ENCODE peak calls at places on chromosomes 7 and 10, in five cellular contexts. One of them, this sample, is unnamed.

GRCh38 chr10:52318822-52319464 is 4.9 kb downstream of the DKK1 start:
- DNase-seq in nucleus accumbens: no peak
- DNase-seq in uterus: no peak
- DNase-seq in colonic mucosa: no peak
- DNase-seq in CD8-positive, alpha-beta T cell: no peak
- DNase-seq in this sample: no peak

GRCh38 chr7:157764193-157764592 is 427.4 kb downstream of the DNAJB6 start:
- DNase-seq in colonic mucosa: no peak
- DNase-seq in uterus: no peak
- DNase-seq in CD8-positive, alpha-beta T cell: no peak
- DNase-seq in nucleus accumbens: no peak
- DNase-seq in this sample: no peak

GRCh38 chr7:140695381-140695780 is 1.1 kb upstream of the NDUFB2 start:
- DNase-seq in nucleus accumbens: no peak
- DNase-seq in colonic mucosa: no peak
- DNase-seq in uterus: no peak
- DNase-seq in CD8-positive, alpha-beta T cell: no peak
- DNase-seq in this sample: no peak

GRCh38 chr7:741850-742249 is 14.8 kb upstream of the PRKAR1B start:
- DNase-seq in uterus: no peak
- DNase-seq in CD8-positive, alpha-beta T cell: no peak
- DNase-seq in colonic mucosa: no peak
- DNase-seq in nucleus accumbens: no peak
- DNase-seq in this sample: no peak

GRCh38 chr10:11742009-11742778 is at the start of gene ECHDC3:
- DNase-seq in nucleus accumbens: no peak
- DNase-seq in colonic mucosa: peak; percentile 70
- DNase-seq in uterus: peak; percentile 67
- DNase-seq in CD8-positive, alpha-beta T cell: peak; percentile 43
- DNase-seq in this sample: no peak

GRCh38 chr10:29119374-29119773 is 169.5 kb upstream of the LYZL1 start:
- DNase-seq in CD8-positive, alpha-beta T cell: no peak
- DNase-seq in uterus: peak; percentile 23
- DNase-seq in nucleus accumbens: no peak
- DNase-seq in colonic mucosa: peak; percentile 81
- DNase-seq in this sample: no peak

GRCh38 chr7:41508755-41509154 is 194.1 kb downstream of the INHBA start:
- DNase-seq in CD8-positive, alpha-beta T cell: no peak
- DNase-seq in uterus: no peak
- DNase-seq in nucleus accumbens: no peak
- DNase-seq in colonic mucosa: no peak
- DNase-seq in this sample: no peak

GRCh38 chr7:31105256-31105950 is 53.3 kb downstream of the ADCYAP1R1 start:
- DNase-seq in nucleus accumbens: no peak
- DNase-seq in colonic mucosa: no peak
- DNase-seq in CD8-positive, alpha-beta T cell: no peak
- DNase-seq in uterus: no peak
- DNase-seq in this sample: no peak

GRCh38 chr10:67785098-67785497 is 52.9 kb downstream of the DNAJC12 start:
- DNase-seq in CD8-positive, alpha-beta T cell: no peak
- DNase-seq in colonic mucosa: no peak
- DNase-seq in uterus: no peak
- DNase-seq in nucleus accumbens: no peak
- DNase-seq in this sample: no peak

GRCh38 chr7:82906502-82906901 is 256.2 kb downstream of the PCLO start:
- DNase-seq in colonic mucosa: no peak
- DNase-seq in CD8-positive, alpha-beta T cell: no peak
- DNase-seq in uterus: no peak
- DNase-seq in nucleus accumbens: no peak
- DNase-seq in this sample: no peak

GRCh38 chr10:125137601-125138438 is 22.5 kb downstream of the CTBP2 start:
- DNase-seq in colonic mucosa: peak; percentile 87
- DNase-seq in CD8-positive, alpha-beta T cell: no peak
- DNase-seq in uterus: no peak
- DNase-seq in nucleus accumbens: no peak
- DNase-seq in this sample: peak; percentile 70

GRCh38 chr7:83677180-83677866 is 28.4 kb upstream of the SEMA3E start:
- DNase-seq in nucleus accumbens: no peak
- DNase-seq in colonic mucosa: peak; percentile 26
- DNase-seq in uterus: no peak
- DNase-seq in CD8-positive, alpha-beta T cell: no peak
- DNase-seq in this sample: no peak

GRCh38 chr7:40885503-40885902 is 750.7 kb downstream of the SUGCT start:
- DNase-seq in uterus: no peak
- DNase-seq in CD8-positive, alpha-beta T cell: no peak
- DNase-seq in nucleus accumbens: no peak
- DNase-seq in colonic mucosa: no peak
- DNase-seq in this sample: no peak

GRCh38 chr10:35420044-35420443 is 83.7 kb downstream of the CCNY start:
- DNase-seq in nucleus accumbens: no peak
- DNase-seq in uterus: no peak
- DNase-seq in colonic mucosa: no peak
- DNase-seq in CD8-positive, alpha-beta T cell: no peak
- DNase-seq in this sample: no peak

This sample was measured in NCI-H2029 treated with DMSO at 0.1 percent for 48 hours.